ENCODE peak calls at places on chromosomes 3 and 15, in five cellular contexts. E is psoas muscle, K is astrocyte of the spinal cord, M is WTC11, H is GM20000. V is an unnamed sample.

GRCh38 chr3:177190701-177191100 is 6.6 kb downstream of the TBL1XR1 start:
- DNase-seq in H (no peak), M (no peak), K (peak), E (no peak), V (peak)

GRCh38 chr3:131907809-131908208 is 127.0 kb downstream of the CPNE4 start:
- DNase-seq in E (no peak), H (no peak), K (peak), M (no peak), V (no peak)

GRCh38 chr3:160210799-160211221 is 14.4 kb upstream of the C3orf80 start:
- DNase-seq in H (peak), M (no peak), K (peak), E (no peak), V (peak)

GRCh38 chr15:96330450-96331140 is at the start of gene NR2F2:
- DNase-seq in H (peak), E (peak), M (peak), K (peak), V (peak)

GRCh38 chr3:79367803-79368202 is 400.0 kb downstream of the ROBO1 start:
- DNase-seq in E (no peak), H (no peak), K (no peak), M (no peak), V (no peak)

GRCh38 chr15:33654859-33655258 is 313.4 kb upstream of the CHRM5 start:
- DNase-seq in E (peak), K (no peak), M (peak), H (no peak), V (no peak)

GRCh38 chr3:16511561-16512434 is 1.7 kb downstream of the RFTN1 start:
- DNase-seq in M (no peak), K (peak), H (peak), E (peak), V (no peak)

GRCh38 chr15:62880278-62880677 is 162.3 kb upstream of the TPM1 start:
- DNase-seq in K (no peak), E (no peak), H (no peak), M (no peak), V (no peak)

GRCh38 chr15:35427496-35427895 is 118.5 kb downstream of the DPH6 start:
- DNase-seq in H (no peak), E (no peak), K (no peak), M (no peak), V (no peak)

GRCh38 chr3:71930056-71930991 is 145.4 kb upstream of the PROK2 start:
- DNase-seq in M (peak), H (peak), K (peak), E (no peak), V (no peak)

GRCh38 chr3:187188931-187189330 is 8.4 kb upstream of the RTP1 start:
- DNase-seq in K (no peak), M (no peak), E (no peak), H (no peak), V (no peak)

GRCh38 chr15:40054746-40055575 is 16.0 kb upstream of the SRP14 start:
- DNase-seq in H (peak), K (peak), E (no peak), M (no peak), V (no peak)

GRCh38 chr15:85752591-85752990 is 42.1 kb downstream of the KLHL25 start:
- DNase-seq in K (no peak), H (no peak), M (peak), E (no peak), V (no peak)

GRCh38 chr3:142983318-142983717 is 18.1 kb upstream of the U2SURP start:
- DNase-seq in M (no peak), E (no peak), K (no peak), H (no peak), V (no peak)

GRCh38 chr3:33855884-33856546 is 57.6 kb downstream of the PDCD6IP start:
- DNase-seq in K (no peak), E (no peak), H (no peak), M (no peak), V (no peak)

DNA sequence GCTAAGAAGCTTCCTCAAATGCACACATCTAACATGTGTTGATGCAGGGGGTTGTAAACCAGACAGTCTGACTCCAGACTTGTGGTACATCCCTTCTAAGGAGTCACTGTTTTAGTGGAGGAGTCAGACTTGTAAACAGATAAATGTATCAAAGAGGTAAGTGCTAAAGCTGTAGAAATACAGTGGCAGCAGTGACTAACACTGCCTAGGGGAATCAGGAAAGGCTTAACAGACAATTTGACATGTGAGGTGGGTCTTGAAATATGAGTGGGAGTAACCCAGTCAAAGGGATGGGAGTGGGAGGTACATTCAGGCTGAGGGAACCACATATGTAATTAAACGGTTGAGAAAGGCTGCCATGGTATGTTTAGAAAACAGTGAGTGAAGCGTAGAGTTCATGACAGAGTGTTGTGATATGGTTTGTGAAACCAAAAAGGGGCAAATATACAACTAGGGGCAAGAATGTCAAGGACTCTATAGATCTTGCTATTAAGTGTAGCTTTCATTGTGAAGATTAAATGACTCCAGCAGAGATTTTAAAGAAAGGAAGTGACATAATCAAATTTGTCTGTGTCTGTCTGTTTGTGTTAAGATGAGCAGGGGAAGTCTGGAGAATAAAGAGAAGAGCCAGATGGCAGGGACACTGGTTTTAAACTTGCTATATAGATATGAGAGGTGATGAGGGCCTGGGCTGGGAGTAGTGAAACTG is 11.2 kb upstream of the ALCAM start:
- DNase-seq in K (peak), E (no peak), M (no peak), H (no peak), V (no peak)
- TF ChIP-seq CTCF in K (no peak), E (no peak), M (no peak), H (no peak), V (no peak)

GRCh38 chr3:32593903-32594525 is 23.4 kb upstream of the DYNC1LI1 start:
- DNase-seq in E (no peak), H (no peak), K (peak), M (no peak), V (no peak)
- TF ChIP-seq CTCF in E (no peak), H (no peak), K (no peak), M (no peak), V (no peak)

GRCh38 chr15:73335026-73335425 is 33.7 kb downstream of the HCN4 start:
- DNase-seq in E (no peak), M (no peak), H (no peak), K (no peak), V (no peak)
- TF ChIP-seq CTCF in E (no peak), M (no peak), H (no peak), K (no peak), V (no peak)

GRCh38 chr3:125141596-125142417 is 70.7 kb downstream of the SLC12A8 start:
- DNase-seq in H (peak), E (peak), K (peak), M (peak), V (no peak)
- TF ChIP-seq CTCF in H (peak), E (peak), K (peak), M (no peak), V (peak)

GRCh38 chr3:32216172-32216783 is 22.2 kb upstream of the CMTM8 start:
- DNase-seq in H (no peak), K (no peak), M (no peak), E (no peak), V (no peak)
- TF ChIP-seq CTCF in H (no peak), K (no peak), M (no peak), E (no peak), V (no peak)

DNA sequence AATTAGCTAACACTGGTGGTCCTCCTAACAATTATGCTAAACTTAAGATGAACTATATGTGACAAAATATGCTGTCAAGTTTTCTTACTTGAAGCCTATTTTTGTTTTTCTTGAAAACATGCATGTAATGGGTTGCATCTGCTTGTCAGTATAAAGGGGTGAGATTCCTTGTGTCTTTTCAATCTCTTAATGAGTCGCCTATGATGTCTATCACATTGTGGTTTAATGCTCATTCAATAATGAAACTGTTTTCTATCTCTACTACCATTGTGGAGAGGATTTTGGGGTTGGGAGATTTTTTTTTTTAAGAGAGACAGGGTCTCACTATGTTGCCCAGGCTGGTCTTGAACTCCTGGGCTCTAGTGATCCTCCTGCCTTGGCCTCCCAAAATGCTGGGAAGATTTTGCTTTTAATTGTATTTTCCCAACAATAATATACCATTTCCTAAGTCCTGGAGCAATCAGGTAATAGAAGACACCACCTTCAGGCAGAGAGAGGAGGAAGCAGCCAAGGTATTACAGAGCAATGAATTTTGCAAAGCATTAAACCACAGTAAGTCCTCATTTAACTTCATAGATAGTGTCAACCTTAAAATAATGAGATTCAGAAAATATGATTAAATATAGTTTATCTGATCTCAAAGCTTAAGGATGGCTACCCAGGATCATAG is 17.4 kb upstream of the TRMT10C start:
- DNase-seq in K (no peak), H (no peak), M (no peak), E (no peak), V (no peak)
- TF ChIP-seq CTCF in K (peak), H (no peak), M (no peak), E (peak), V (no peak)

GRCh38 chr3:38985581-38985980 is 66.2 kb downstream of the SCN11A start:
- DNase-seq in K (peak), H (no peak), M (no peak), E (no peak), V (peak)

GRCh38 chr3:38985981-38986380 is 65.8 kb downstream of the SCN11A start:
- DNase-seq in H (no peak), E (no peak), M (no peak), K (no peak), V (no peak)

GRCh38 chr3:38986901-38987300 is 64.8 kb downstream of the SCN11A start:
- DNase-seq in M (no peak), K (no peak), E (no peak), H (no peak), V (no peak)

GRCh38 chr3:38984731-38985130 is 67.0 kb downstream of the SCN11A start:
- DNase-seq in K (no peak), M (no peak), E (no peak), H (no peak), V (no peak)

DNA sequence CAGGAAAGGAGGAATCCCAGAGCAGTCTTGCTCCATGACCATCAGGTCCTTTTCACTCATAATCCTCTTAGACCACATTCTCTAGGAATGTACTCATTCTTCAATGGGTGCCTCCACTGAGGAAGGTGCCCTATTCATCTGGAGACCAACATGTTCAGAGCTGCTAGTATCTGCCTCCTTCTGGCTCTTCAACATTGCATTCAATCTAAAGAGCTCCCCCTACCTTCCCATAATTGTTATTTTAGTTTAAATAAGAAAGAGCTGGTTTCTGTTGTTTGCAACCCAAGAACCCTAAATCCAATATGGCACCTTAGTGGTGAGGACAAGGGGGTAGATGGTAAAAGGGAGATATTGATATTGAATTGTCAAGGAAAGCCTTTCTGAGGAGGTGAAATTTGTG is 67.6 kb downstream of the SCN11A start:
- DNase-seq in H (no peak), E (no peak), M (no peak), K (no peak), V (no peak)
- TF ChIP-seq CTCF in H (no peak), E (no peak), M (no peak), K (peak), V (no peak)